ENCODE peak calls at places on chromosomes 11 and 22, in ten cellular contexts. One of them, this sample, is unnamed.

GRCh38 chr11:76588455-76589325 is 81.9 kb downstream of the LRRC32 start:
- DNase-seq in colonic mucosa: peak; percentile 62
- DNase-seq in kidney: peak; percentile 90
- DNase-seq in cardiac fibroblast: peak; percentile 73
- DNase-seq in fibroblast of mammary gland: no peak
- DNase-seq in GM06990: peak; percentile 38
- DNase-seq in AG09309: no peak
- DNase-seq in esophagus muscularis mucosa: peak; percentile 92
- DNase-seq in GM12865: peak; percentile 28
- DNase-seq in GM23248: no peak
- DNase-seq in this sample: no peak

GRCh38 chr11:8066036-8066910 is 14.7 kb upstream of the TUB start:
- DNase-seq in colonic mucosa: peak; percentile 13
- DNase-seq in kidney: no peak
- DNase-seq in cardiac fibroblast: no peak
- DNase-seq in fibroblast of mammary gland: peak; percentile 21
- DNase-seq in GM06990: no peak
- DNase-seq in AG09309: no peak
- DNase-seq in esophagus muscularis mucosa: no peak
- DNase-seq in GM12865: no peak
- DNase-seq in GM23248: peak; percentile 34
- DNase-seq in this sample: no peak

GRCh38 chr22:33659423-33659822 is 260.9 kb downstream of the LARGE1 start:
- DNase-seq in colonic mucosa: no peak
- DNase-seq in kidney: no peak
- DNase-seq in cardiac fibroblast: peak; percentile 76
- DNase-seq in fibroblast of mammary gland: peak; percentile 78
- DNase-seq in GM06990: no peak
- DNase-seq in AG09309: peak; percentile 5
- DNase-seq in esophagus muscularis mucosa: no peak
- DNase-seq in GM12865: no peak
- DNase-seq in GM23248: peak; percentile 20
- DNase-seq in this sample: no peak

GRCh38 chr11:10386361-10386760 is 68.7 kb upstream of the AMPD3 start:
- DNase-seq in colonic mucosa: no peak
- DNase-seq in kidney: no peak
- DNase-seq in cardiac fibroblast: no peak
- DNase-seq in fibroblast of mammary gland: no peak
- DNase-seq in GM06990: no peak
- DNase-seq in AG09309: no peak
- DNase-seq in esophagus muscularis mucosa: peak; percentile 34
- DNase-seq in GM12865: no peak
- DNase-seq in GM23248: no peak
- DNase-seq in this sample: no peak

GRCh38 chr11:79783833-79784232 is 343.0 kb upstream of the TENM4 start:
- DNase-seq in colonic mucosa: no peak
- DNase-seq in kidney: no peak
- DNase-seq in cardiac fibroblast: no peak
- DNase-seq in fibroblast of mammary gland: no peak
- DNase-seq in GM06990: no peak
- DNase-seq in AG09309: no peak
- DNase-seq in esophagus muscularis mucosa: no peak
- DNase-seq in GM12865: no peak
- DNase-seq in GM23248: no peak
- DNase-seq in this sample: no peak

GRCh38 chr11:131977231-131977630 is 606.8 kb downstream of the NTM start:
- DNase-seq in colonic mucosa: no peak
- DNase-seq in kidney: no peak
- DNase-seq in cardiac fibroblast: peak; percentile 61
- DNase-seq in fibroblast of mammary gland: peak; percentile 3
- DNase-seq in GM06990: no peak
- DNase-seq in AG09309: peak; percentile 74
- DNase-seq in esophagus muscularis mucosa: no peak
- DNase-seq in GM12865: no peak
- DNase-seq in GM23248: peak; percentile 83
- DNase-seq in this sample: no peak

GRCh38 chr22:19817561-19818263 is 37.0 kb downstream of the GNB1L start:
- DNase-seq in colonic mucosa: no peak
- DNase-seq in kidney: peak; percentile 67
- DNase-seq in cardiac fibroblast: no peak
- DNase-seq in fibroblast of mammary gland: no peak
- DNase-seq in GM06990: no peak
- DNase-seq in AG09309: no peak
- DNase-seq in esophagus muscularis mucosa: no peak
- DNase-seq in GM12865: no peak
- DNase-seq in GM23248: no peak
- DNase-seq in this sample: peak; percentile 23

GRCh38 chr11:1335811-1336761 is 26.7 kb upstream of the TOLLIP start:
- DNase-seq in colonic mucosa: peak; percentile 59
- DNase-seq in kidney: peak; percentile 89
- DNase-seq in cardiac fibroblast: peak; percentile 90
- DNase-seq in fibroblast of mammary gland: peak; percentile 85
- DNase-seq in GM06990: peak; percentile 48
- DNase-seq in AG09309: peak; percentile 82
- DNase-seq in esophagus muscularis mucosa: peak; percentile 94
- DNase-seq in GM12865: peak; percentile 67
- DNase-seq in GM23248: peak; percentile 92
- DNase-seq in this sample: peak; percentile 64

GRCh38 chr22:44026630-44027511 is 2.8 kb downstream of the PARVB start:
- DNase-seq in colonic mucosa: peak; percentile 59
- DNase-seq in kidney: peak; percentile 87
- DNase-seq in cardiac fibroblast: peak; percentile 88
- DNase-seq in fibroblast of mammary gland: peak; percentile 42
- DNase-seq in GM06990: peak; percentile 80
- DNase-seq in AG09309: no peak
- DNase-seq in esophagus muscularis mucosa: peak; percentile 96
- DNase-seq in GM12865: peak; percentile 96
- DNase-seq in GM23248: peak; percentile 97
- DNase-seq in this sample: no peak

GRCh38 chr22:44026066-44026629 is 2.0 kb downstream of the PARVB start:
- DNase-seq in colonic mucosa: no peak
- DNase-seq in kidney: no peak
- DNase-seq in cardiac fibroblast: peak; percentile 16
- DNase-seq in fibroblast of mammary gland: no peak
- DNase-seq in GM06990: peak; percentile 45
- DNase-seq in AG09309: no peak
- DNase-seq in esophagus muscularis mucosa: no peak
- DNase-seq in GM12865: peak; percentile 37
- DNase-seq in GM23248: peak; percentile 79
- DNase-seq in this sample: no peak

GRCh38 chr22:44023404-44024287 is 456 bp upstream of the PARVB start:
- DNase-seq in colonic mucosa: peak; percentile 33
- DNase-seq in kidney: peak; percentile 87
- DNase-seq in cardiac fibroblast: peak; percentile 50
- DNase-seq in fibroblast of mammary gland: peak; percentile 34
- DNase-seq in GM06990: peak; percentile 83
- DNase-seq in AG09309: no peak
- DNase-seq in esophagus muscularis mucosa: no peak
- DNase-seq in GM12865: peak; percentile 74
- DNase-seq in GM23248: peak; percentile 71
- DNase-seq in this sample: no peak

GRCh38 chr22:44024288-44024908 is at the start of gene PARVB:
- DNase-seq in colonic mucosa: no peak
- DNase-seq in kidney: peak; percentile 79
- DNase-seq in cardiac fibroblast: peak; percentile 29
- DNase-seq in fibroblast of mammary gland: no peak
- DNase-seq in GM06990: peak; percentile 66
- DNase-seq in AG09309: no peak
- DNase-seq in esophagus muscularis mucosa: no peak
- DNase-seq in GM12865: peak; percentile 54
- DNase-seq in GM23248: peak; percentile 71
- DNase-seq in this sample: no peak

DNA sequence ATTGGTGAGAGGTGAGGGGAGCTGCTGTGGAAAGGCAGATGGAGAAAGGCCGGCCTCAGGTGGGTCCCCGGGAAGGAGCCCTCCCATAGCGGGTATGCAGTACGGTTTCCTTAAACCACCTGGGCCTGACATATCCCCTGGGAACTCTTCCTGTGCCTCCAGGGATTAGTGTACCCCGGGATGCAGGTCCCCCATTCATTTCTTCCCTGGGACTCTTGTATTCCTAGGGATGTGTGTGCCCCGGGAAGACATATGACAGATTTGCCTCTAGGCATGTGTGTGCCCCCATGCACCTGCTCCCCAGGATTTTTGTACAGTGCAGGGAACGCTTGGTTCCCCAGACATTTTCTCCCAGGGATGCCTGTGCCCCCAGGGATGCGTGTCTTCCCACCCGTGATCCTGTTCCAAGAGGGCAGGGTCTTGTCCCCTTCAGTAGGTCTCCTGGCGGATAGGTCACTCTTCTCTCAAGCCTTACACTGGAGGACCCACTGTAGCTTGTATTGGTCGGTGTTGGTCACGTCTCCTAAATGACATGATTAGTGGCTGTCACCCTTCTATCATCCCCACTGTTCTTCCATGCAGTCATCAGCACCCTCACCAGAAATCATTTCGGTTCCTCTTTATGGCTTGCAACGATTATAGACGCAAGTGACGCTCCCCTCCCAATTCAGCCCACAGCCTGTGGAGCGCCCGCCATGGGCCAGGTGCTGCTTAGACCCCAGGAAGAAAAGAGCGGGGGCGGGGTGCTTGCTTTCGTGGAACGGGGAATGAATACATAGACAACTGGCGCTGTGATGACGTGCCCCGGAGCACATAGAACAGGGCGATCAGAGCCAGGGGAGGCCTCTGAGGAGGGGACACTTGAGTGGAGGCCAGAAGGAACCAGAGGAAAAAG is 1.3 kb downstream of the PARVB start:
- DNase-seq in colonic mucosa: peak; percentile 45
- DNase-seq in kidney: peak; percentile 84
- DNase-seq in cardiac fibroblast: no peak
- DNase-seq in fibroblast of mammary gland: no peak
- DNase-seq in GM06990: peak; percentile 90
- DNase-seq in AG09309: no peak
- DNase-seq in esophagus muscularis mucosa: no peak
- DNase-seq in GM12865: peak; percentile 95
- DNase-seq in GM23248: peak; percentile 16
- DNase-seq in this sample: no peak
- H3K4me3 ChIP-seq in colonic mucosa: peak overlapping the region; percentile 40
- H3K4me3 ChIP-seq in kidney: peak overlapping the region; percentile 43
- H3K4me3 ChIP-seq in cardiac fibroblast: peak overlapping the region; percentile 63
- H3K4me3 ChIP-seq in fibroblast of mammary gland: peak overlapping the region; percentile 57
- H3K4me3 ChIP-seq in GM06990: peak overlapping the region; percentile 79
- H3K4me3 ChIP-seq in AG09309: peak overlapping the region; percentile 55
- H3K4me3 ChIP-seq in esophagus muscularis mucosa: peak overlapping the region; percentile 75
- H3K4me3 ChIP-seq in GM12865: peak overlapping the region; percentile 79
- H3K4me3 ChIP-seq in GM23248: peak overlapping the region; percentile 89
- H3K4me3 ChIP-seq in this sample: no peak overlapping the region

GRCh38 chr11:47867821-47868220 is 19.7 kb upstream of the NUP160 start:
- DNase-seq in colonic mucosa: no peak
- DNase-seq in kidney: no peak
- DNase-seq in cardiac fibroblast: peak; percentile 41
- DNase-seq in fibroblast of mammary gland: no peak
- DNase-seq in GM06990: no peak
- DNase-seq in AG09309: no peak
- DNase-seq in esophagus muscularis mucosa: no peak
- DNase-seq in GM12865: no peak
- DNase-seq in GM23248: peak; percentile 71
- DNase-seq in this sample: no peak

GRCh38 chr11:47863189-47863892 is 15.2 kb upstream of the NUP160 start:
- DNase-seq in colonic mucosa: no peak
- DNase-seq in kidney: no peak
- DNase-seq in cardiac fibroblast: peak; percentile 79
- DNase-seq in fibroblast of mammary gland: peak; percentile 89
- DNase-seq in GM06990: peak; percentile 66
- DNase-seq in AG09309: peak; percentile 79
- DNase-seq in esophagus muscularis mucosa: no peak
- DNase-seq in GM12865: peak; percentile 60
- DNase-seq in GM23248: peak; percentile 91
- DNase-seq in this sample: peak; percentile 89

GRCh38 chr11:47861762-47862161 is 13.6 kb upstream of the NUP160 start:
- DNase-seq in colonic mucosa: no peak
- DNase-seq in kidney: no peak
- DNase-seq in cardiac fibroblast: peak; percentile 84
- DNase-seq in fibroblast of mammary gland: peak; percentile 80
- DNase-seq in GM06990: no peak
- DNase-seq in AG09309: no peak
- DNase-seq in esophagus muscularis mucosa: no peak
- DNase-seq in GM12865: no peak
- DNase-seq in GM23248: peak; percentile 91
- DNase-seq in this sample: no peak

GRCh38 chr11:47863893-47864430 is 15.8 kb upstream of the NUP160 start:
- DNase-seq in colonic mucosa: no peak
- DNase-seq in kidney: no peak
- DNase-seq in cardiac fibroblast: no peak
- DNase-seq in fibroblast of mammary gland: no peak
- DNase-seq in GM06990: no peak
- DNase-seq in AG09309: no peak
- DNase-seq in esophagus muscularis mucosa: no peak
- DNase-seq in GM12865: no peak
- DNase-seq in GM23248: no peak
- DNase-seq in this sample: no peak

GRCh38 chr11:47864910-47865309 is 16.8 kb upstream of the NUP160 start:
- DNase-seq in colonic mucosa: no peak
- DNase-seq in kidney: no peak
- DNase-seq in cardiac fibroblast: peak; percentile 44
- DNase-seq in fibroblast of mammary gland: peak; percentile 36
- DNase-seq in GM06990: no peak
- DNase-seq in AG09309: no peak
- DNase-seq in esophagus muscularis mucosa: no peak
- DNase-seq in GM12865: no peak
- DNase-seq in GM23248: peak; percentile 52
- DNase-seq in this sample: no peak
- H3K4me3 ChIP-seq in colonic mucosa: no peak overlapping the region
- H3K4me3 ChIP-seq in kidney: no peak overlapping the region
- H3K4me3 ChIP-seq in cardiac fibroblast: peak overlapping the region; percentile 11
- H3K4me3 ChIP-seq in fibroblast of mammary gland: no peak overlapping the region
- H3K4me3 ChIP-seq in GM06990: peak overlapping the region; percentile 38
- H3K4me3 ChIP-seq in AG09309: no peak overlapping the region
- H3K4me3 ChIP-seq in esophagus muscularis mucosa: no peak overlapping the region
- H3K4me3 ChIP-seq in GM12865: peak overlapping the region; percentile 24
- H3K4me3 ChIP-seq in GM23248: peak overlapping the region; percentile 63
- H3K4me3 ChIP-seq in this sample: no peak overlapping the region

DNA sequence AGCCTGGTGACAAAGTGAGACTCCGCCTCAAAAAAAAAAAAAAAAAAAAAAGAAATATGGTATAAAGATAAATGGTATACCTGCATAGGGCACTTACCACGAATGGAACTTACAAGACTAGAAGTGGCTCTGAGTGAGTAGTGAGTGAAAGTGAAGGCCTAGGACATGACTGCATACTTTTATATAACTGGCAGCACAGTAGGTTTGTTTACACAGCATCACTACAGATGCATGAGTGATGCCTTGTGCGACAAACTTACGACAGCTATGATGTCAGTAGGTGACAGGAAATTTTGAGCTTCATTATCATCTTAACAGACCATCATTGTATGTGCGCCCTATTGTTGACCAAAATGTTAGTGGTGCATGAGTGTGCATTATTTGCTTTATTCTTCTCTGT is 17.7 kb downstream of the XRCC6 start:
- DNase-seq in colonic mucosa: no peak
- DNase-seq in kidney: no peak
- DNase-seq in cardiac fibroblast: no peak
- DNase-seq in fibroblast of mammary gland: no peak
- DNase-seq in GM06990: no peak
- DNase-seq in AG09309: no peak
- DNase-seq in esophagus muscularis mucosa: no peak
- DNase-seq in GM12865: no peak
- DNase-seq in GM23248: no peak
- DNase-seq in this sample: no peak
- H3K4me3 ChIP-seq in colonic mucosa: no peak overlapping the region
- H3K4me3 ChIP-seq in kidney: no peak overlapping the region
- H3K4me3 ChIP-seq in cardiac fibroblast: no peak overlapping the region
- H3K4me3 ChIP-seq in fibroblast of mammary gland: no peak overlapping the region
- H3K4me3 ChIP-seq in GM06990: no peak overlapping the region
- H3K4me3 ChIP-seq in AG09309: no peak overlapping the region
- H3K4me3 ChIP-seq in esophagus muscularis mucosa: no peak overlapping the region
- H3K4me3 ChIP-seq in GM12865: no peak overlapping the region
- H3K4me3 ChIP-seq in GM23248: no peak overlapping the region
- H3K4me3 ChIP-seq in this sample: no peak overlapping the region

DNA sequence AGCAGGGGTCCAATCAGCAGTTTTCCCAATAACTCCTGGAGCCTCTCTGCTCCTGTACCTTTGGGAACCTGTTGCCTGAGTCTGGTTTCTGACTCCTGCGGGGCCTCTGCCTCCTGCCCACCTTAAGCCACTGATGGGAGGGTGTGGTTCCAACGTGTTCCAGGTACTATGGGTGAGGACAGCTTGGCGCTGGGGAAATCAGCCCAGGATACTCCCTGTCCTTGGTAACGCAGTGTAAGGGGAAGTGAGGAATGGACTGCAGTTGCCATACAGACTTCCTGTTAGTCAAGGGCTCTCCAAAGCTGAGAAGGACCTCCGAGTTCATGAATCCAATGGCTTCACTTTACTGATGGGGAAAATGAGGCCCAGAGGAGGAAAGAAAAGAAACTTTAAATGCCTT is 1.2 kb upstream of the MARK2 start:
- DNase-seq in colonic mucosa: peak; percentile 53
- DNase-seq in kidney: peak; percentile 53
- DNase-seq in cardiac fibroblast: no peak
- DNase-seq in fibroblast of mammary gland: no peak
- DNase-seq in GM06990: no peak
- DNase-seq in AG09309: no peak
- DNase-seq in esophagus muscularis mucosa: no peak
- DNase-seq in GM12865: no peak
- DNase-seq in GM23248: no peak
- DNase-seq in this sample: no peak
- H3K4me3 ChIP-seq in colonic mucosa: peak overlapping the region; percentile 8
- H3K4me3 ChIP-seq in kidney: peak overlapping the region; percentile 48
- H3K4me3 ChIP-seq in cardiac fibroblast: no peak overlapping the region
- H3K4me3 ChIP-seq in fibroblast of mammary gland: no peak overlapping the region
- H3K4me3 ChIP-seq in GM06990: peak overlapping the region; percentile 58
- H3K4me3 ChIP-seq in AG09309: no peak overlapping the region
- H3K4me3 ChIP-seq in esophagus muscularis mucosa: peak overlapping the region; percentile 96
- H3K4me3 ChIP-seq in GM12865: no peak overlapping the region
- H3K4me3 ChIP-seq in GM23248: no peak overlapping the region
- H3K4me3 ChIP-seq in this sample: no peak overlapping the region